ENCODE peak calls at places on chromosomes 4 and X, in eight cellular contexts. C is tibial artery, P is ACHN, W is D341Med, A is hypothalamus, U is SW 1271, J is heart right ventricle, Y is fibroblast of pulmonary artery. F is an unnamed sample.

GRCh38 chr4:5409980-5410618 is 298.3 kb downstream of the EVC2 start:
- DNase-seq in C (no peak), J (no peak), U (no peak), Y (no peak), A (no peak), P (no peak), W (no peak), F (no peak)

GRCh38 chrX:42241421-42241820 is 318.1 kb upstream of the CASK start:
- DNase-seq in C (no peak), W (no peak), Y (peak; percentile 4), A (no peak), P (no peak), U (no peak), J (no peak), F (no peak)

GRCh38 chr4:63757919-63758318 is 651.3 kb downstream of the TECRL start:
- DNase-seq in A (no peak), W (no peak), P (no peak), C (no peak), Y (peak; percentile 3), U (no peak), J (no peak), F (no peak)

GRCh38 chrX:43817454-43817853 is 64.8 kb downstream of the MAOB start:
- DNase-seq in Y (no peak), P (no peak), C (no peak), A (no peak), U (no peak), J (no peak), W (no peak), F (no peak)

GRCh38 chr4:3047464-3048286 is 26.7 kb downstream of the HTT-AS start:
- DNase-seq in C (peak; percentile 77), W (peak; percentile 72), J (peak; percentile 62), P (peak; percentile 65), U (peak; percentile 11), Y (peak; percentile 57), A (peak; percentile 14), F (peak; percentile 35)

GRCh38 chr4:8225704-8226443 is 26.8 kb downstream of the SH3TC1 start:
- DNase-seq in A (no peak), P (no peak), W (no peak), U (no peak), C (no peak), Y (no peak), J (no peak), F (no peak)

GRCh38 chr4:177380730-177381287 is 61.4 kb downstream of the AGA start:
- DNase-seq in P (no peak), J (no peak), U (no peak), A (no peak), W (peak; percentile 35), C (no peak), Y (no peak), F (no peak)

GRCh38 chr4:108636246-108636645 is 14.2 kb upstream of the OSTC start:
- DNase-seq in Y (no peak), W (no peak), J (no peak), U (no peak), P (no peak), A (no peak), C (no peak), F (no peak)

GRCh38 chr4:3833326-3833989 is 67.3 kb downstream of the ADRA2C start:
- DNase-seq in P (no peak), U (no peak), A (no peak), W (no peak), J (no peak), Y (no peak), C (no peak), F (no peak)

GRCh38 chrX:120310861-120311631 is at the start of gene TMEM255A:
- DNase-seq in J (peak; percentile 15), U (no peak), A (no peak), C (no peak), W (peak; percentile 37), Y (no peak), P (peak; percentile 1), F (no peak)

GRCh38 chrX:11663875-11664210 is 1.9 kb downstream of the ARHGAP6 start:
- DNase-seq in W (no peak), C (no peak), J (no peak), Y (no peak), P (no peak), U (no peak), A (no peak), F (no peak)

GRCh38 chrX:64338296-64338695 is 57.0 kb downstream of the MTMR8 start:
- DNase-seq in J (no peak), A (no peak), Y (no peak), U (no peak), C (no peak), P (no peak), W (no peak), F (no peak)

GRCh38 chr4:155819066-155819465 is 47.0 kb downstream of the ASIC5 start:
- DNase-seq in J (peak; percentile 15), U (no peak), W (no peak), P (no peak), C (no peak), Y (peak; percentile 46), A (no peak), F (no peak)